ENCODE peak calls at places on chromosomes 2 and 18, in nine cellular contexts. Q is GM23248, A is sigmoid colon, J is fibroblast of the aortic adventitia, E is AG09309, F is aorta, D is adipocyte, X is HFF-Myc, P is A549. V is an unnamed sample.

GRCh38 chr2:62196278-62196901 is 475 bp downstream of the B3GNT2 start:
- DNase-seq in Q (peak; percentile 34), A (peak; percentile 81), J (no peak), E (no peak), F (peak; percentile 70), D (peak; percentile 52), X (no peak), P (peak; percentile 65), V (no peak)

GRCh38 chr2:230016844-230017243 is 51.9 kb downstream of the SLC16A14 start:
- DNase-seq in Q (no peak), A (no peak), J (no peak), E (no peak), F (no peak), D (no peak), X (no peak), P (no peak), V (no peak)

GRCh38 chr18:36592282-36592681 is 236.5 kb downstream of the TPGS2 start:
- DNase-seq in Q (peak; percentile 48), A (no peak), J (no peak), E (no peak), F (no peak), D (no peak), X (no peak), P (no peak), V (no peak)

GRCh38 chr2:203870942-203871341 is 3.4 kb downstream of the CTLA4 start:
- DNase-seq in Q (no peak), A (no peak), J (no peak), E (no peak), F (no peak), D (no peak), X (no peak), P (no peak), V (no peak)

GRCh38 chr18:42921261-42921737 is 194.2 kb downstream of the RIT2 start:
- DNase-seq in Q (no peak), A (no peak), J (no peak), E (no peak), F (no peak), D (no peak), X (no peak), P (no peak), V (no peak)

GRCh38 chr2:207143474-207144190 is 22.1 kb downstream of the KLF7 start:
- DNase-seq in Q (peak; percentile 88), A (peak; percentile 90), J (peak; percentile 91), E (no peak), F (peak; percentile 84), D (peak; percentile 52), X (no peak), P (no peak), V (no peak)

GRCh38 chr2:11995381-11995947 is 249.0 kb downstream of the LPIN1 start:
- DNase-seq in Q (peak; percentile 61), A (no peak), J (peak; percentile 53), E (no peak), F (no peak), D (peak; percentile 47), X (no peak), P (no peak), V (no peak)

GRCh38 chr2:6946722-6947121 is 29.5 kb downstream of the RNF144A start:
- DNase-seq in Q (peak; percentile 89), A (no peak), J (peak; percentile 68), E (peak; percentile 46), F (no peak), D (peak; percentile 83), X (no peak), P (peak; percentile 13), V (peak; percentile 60)

GRCh38 chr2:101446869-101447268 is 28.0 kb downstream of the RFX8 start:
- DNase-seq in Q (peak; percentile 92), A (no peak), J (peak; percentile 72), E (peak; percentile 69), F (no peak), D (no peak), X (peak; percentile 37), P (no peak), V (peak; percentile 64)

GRCh38 chr2:38465789-38466127 is 88.7 kb upstream of the ATL2 start:
- DNase-seq in Q (peak; percentile 49), A (no peak), J (no peak), E (no peak), F (no peak), D (peak; percentile 11), X (no peak), P (peak; percentile 63), V (no peak)

GRCh38 chr18:75548353-75548752 is 120.8 kb upstream of the SMIM21 start:
- DNase-seq in Q (no peak), A (no peak), J (no peak), E (no peak), F (no peak), D (no peak), X (no peak), P (peak; percentile 27), V (no peak)

DNA sequence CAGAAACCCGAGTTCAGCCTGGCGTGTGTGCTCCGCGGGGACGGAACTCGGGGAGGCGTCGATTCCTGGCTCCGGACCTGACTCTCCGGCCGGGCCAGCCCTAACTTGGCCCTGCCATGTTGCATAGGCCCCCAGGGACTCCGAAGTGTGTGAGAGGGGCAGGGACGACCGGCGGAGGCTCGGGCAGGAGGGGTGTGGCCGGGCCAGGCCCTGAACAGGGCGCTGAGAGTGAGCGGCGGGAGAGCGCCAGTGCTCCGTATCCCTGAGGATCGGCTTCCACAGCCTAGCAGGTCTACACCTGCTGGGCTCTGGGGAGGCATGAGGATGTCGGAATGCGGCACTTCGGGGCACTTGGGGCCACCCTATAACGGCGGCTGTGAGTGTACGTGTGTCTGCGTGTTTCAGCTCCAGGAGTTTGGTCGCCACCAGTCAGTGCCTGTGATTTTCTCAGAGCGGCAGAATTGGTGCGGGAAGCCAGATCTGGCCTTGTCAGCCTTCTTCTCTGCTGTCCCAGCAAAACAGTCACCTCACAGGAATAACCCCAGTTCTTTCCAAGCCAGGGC is 846 bp downstream of the KCNK3 start:
- DNase-seq in Q (no peak), A (no peak), J (no peak), E (no peak), F (peak; percentile 64), D (peak; percentile 10), X (no peak), P (no peak), V (no peak)
- H3K4me3 ChIP-seq in Q (peak overlapping the region; percentile 47), A (peak overlapping the region; percentile 44), J (peak overlapping the region; percentile 22), E (peak overlapping the region; percentile 21), F (no peak overlapping the region), D (peak overlapping the region; percentile 80), X (no peak overlapping the region), P (peak overlapping the region; percentile 36), V (peak overlapping the region; percentile 35)

GRCh38 chr2:238231809-238232208 is 8.0 kb downstream of the HES6 start:
- DNase-seq in Q (no peak), A (no peak), J (no peak), E (no peak), F (no peak), D (no peak), X (no peak), P (no peak), V (no peak)
- H3K4me3 ChIP-seq in Q (peak overlapping the region; percentile 66), A (peak overlapping the region; percentile 47), J (no peak overlapping the region), E (no peak overlapping the region), F (no peak overlapping the region), D (peak overlapping the region; percentile 75), X (no peak overlapping the region), P (no peak overlapping the region), V (peak overlapping the region; percentile 49)

GRCh38 chr2:96842600-96842999 is 1.2 kb downstream of the ANKRD23 start:
- DNase-seq in Q (no peak), A (no peak), J (no peak), E (no peak), F (no peak), D (no peak), X (no peak), P (no peak), V (no peak)

GRCh38 chr2:96839288-96839874 is 4.4 kb downstream of the ANKRD23 start:
- DNase-seq in Q (no peak), A (no peak), J (no peak), E (no peak), F (peak; percentile 77), D (no peak), X (no peak), P (no peak), V (no peak)

GRCh38 chr2:96838345-96839287 is 5.2 kb downstream of the ANKRD23 start:
- DNase-seq in Q (no peak), A (no peak), J (no peak), E (no peak), F (no peak), D (no peak), X (no peak), P (no peak), V (no peak)

GRCh38 chr2:96841707-96842495 is 1.9 kb downstream of the ANKRD23 start:
- DNase-seq in Q (no peak), A (no peak), J (no peak), E (no peak), F (no peak), D (no peak), X (no peak), P (no peak), V (no peak)

DNA sequence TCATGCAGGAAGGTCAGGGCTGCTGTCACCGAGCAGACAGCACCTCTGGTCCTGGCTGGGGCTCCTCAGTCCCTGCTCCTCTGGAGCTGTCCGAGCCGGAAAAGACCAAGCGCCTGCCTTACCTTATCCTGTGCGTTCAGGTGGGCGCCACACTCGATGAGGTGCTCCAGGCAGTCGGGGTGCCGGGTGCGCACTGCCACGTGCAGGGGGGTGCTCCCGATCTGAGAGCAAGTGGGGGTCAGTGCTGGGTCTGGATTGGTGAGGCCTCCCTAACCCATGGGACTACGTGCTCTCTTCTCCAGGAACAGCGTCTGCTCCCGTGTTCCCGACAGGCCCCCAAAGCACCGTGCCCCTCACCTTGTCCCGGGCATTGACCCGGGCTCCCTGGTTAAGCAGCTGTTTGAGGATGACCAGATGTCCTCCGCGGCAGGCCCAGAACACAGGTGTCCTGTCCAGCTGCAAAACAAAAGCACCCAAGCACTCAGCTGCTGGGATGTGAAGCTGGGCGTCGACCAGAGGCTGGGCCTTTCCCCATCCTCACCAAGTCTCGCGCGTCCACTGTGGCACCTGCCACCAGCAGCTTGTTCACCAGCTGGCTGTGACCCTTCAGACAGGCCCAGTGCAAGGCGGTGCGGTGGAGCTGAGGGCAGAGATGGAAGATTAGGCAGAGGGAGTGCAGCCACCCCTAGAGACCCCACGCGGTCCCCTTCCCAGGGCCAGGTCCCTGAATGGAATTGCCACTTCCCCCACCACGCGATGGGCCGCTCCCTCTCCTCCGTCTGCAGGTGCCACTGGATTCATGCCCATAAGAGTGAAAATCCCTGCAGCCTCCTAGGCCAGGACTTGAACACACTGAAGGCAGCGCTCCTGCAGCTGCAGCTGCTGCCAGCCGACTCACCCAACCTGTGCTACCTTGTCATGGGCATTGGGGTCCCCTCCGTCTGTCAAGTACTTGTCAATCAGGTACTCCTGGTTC is 3.7 kb downstream of the ANKRD23 start:
- DNase-seq in Q (no peak), A (no peak), J (no peak), E (no peak), F (no peak), D (no peak), X (no peak), P (no peak), V (no peak)
- H3K4me3 ChIP-seq in Q (no peak overlapping the region), A (no peak overlapping the region), J (no peak overlapping the region), E (no peak overlapping the region), F (no peak overlapping the region), D (no peak overlapping the region), X (no peak overlapping the region), P (no peak overlapping the region), V (no peak overlapping the region)

DNA sequence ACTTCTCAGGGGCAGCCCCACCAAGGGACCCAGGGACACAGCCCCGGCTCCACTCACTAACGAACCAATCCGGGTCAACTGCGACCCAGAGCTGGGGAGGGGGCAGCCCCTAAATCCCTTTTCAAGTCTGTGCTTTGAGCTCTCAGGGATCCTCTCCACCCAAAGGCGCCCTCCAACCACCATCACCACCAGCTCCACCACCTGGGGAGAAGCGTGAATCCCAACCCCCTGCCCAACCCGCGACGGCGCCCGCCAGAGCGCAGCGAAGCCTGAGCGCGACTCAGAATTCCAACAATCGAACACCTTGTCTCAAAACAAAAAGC is 513 bp downstream of the DSC3 start:
- DNase-seq in Q (no peak), A (no peak), J (no peak), E (no peak), F (no peak), D (no peak), X (no peak), P (no peak), V (no peak)
- H3K4me3 ChIP-seq in Q (no peak overlapping the region), A (no peak overlapping the region), J (no peak overlapping the region), E (no peak overlapping the region), F (no peak overlapping the region), D (peak overlapping the region; percentile 64), X (no peak overlapping the region), P (peak overlapping the region; percentile 45), V (peak overlapping the region; percentile 38)